ENCODE peak calls at places on chromosomes 5 and 9, in eight cellular contexts. One of them, this sample, is unnamed.

GRCh38 chr5:83405662-83406061 is 65.9 kb upstream of the VCAN start:
- DNase-seq in GM12878: no peak
- DNase-seq in tibial nerve: no peak
- DNase-seq in A549: no peak
- DNase-seq in SK-N-SH: no peak
- DNase-seq in stomach: no peak
- DNase-seq in K562: no peak
- DNase-seq in transverse colon: no peak
- DNase-seq in this sample: no peak

GRCh38 chr5:67347821-67348220 is 151.2 kb upstream of the CD180 start:
- DNase-seq in GM12878: no peak
- DNase-seq in tibial nerve: no peak
- DNase-seq in A549: no peak
- DNase-seq in SK-N-SH: no peak
- DNase-seq in stomach: no peak
- DNase-seq in K562: no peak
- DNase-seq in transverse colon: no peak
- DNase-seq in this sample: no peak

GRCh38 chr9:84447305-84447704 is 106.7 kb upstream of the SLC28A3 start:
- DNase-seq in GM12878: no peak
- DNase-seq in tibial nerve: no peak
- DNase-seq in A549: no peak
- DNase-seq in SK-N-SH: no peak
- DNase-seq in stomach: no peak
- DNase-seq in K562: no peak
- DNase-seq in transverse colon: no peak
- DNase-seq in this sample: no peak

GRCh38 chr9:105976257-105976656 is 281.9 kb downstream of the TMEM38B start:
- DNase-seq in GM12878: no peak
- DNase-seq in tibial nerve: no peak
- DNase-seq in A549: no peak
- DNase-seq in SK-N-SH: no peak
- DNase-seq in stomach: no peak
- DNase-seq in K562: no peak
- DNase-seq in transverse colon: no peak
- DNase-seq in this sample: no peak

GRCh38 chr5:141155540-141156374 is 5.9 kb downstream of the PCDHB6 start:
- DNase-seq in GM12878: no peak
- DNase-seq in tibial nerve: no peak
- DNase-seq in A549: peak; percentile 23
- DNase-seq in SK-N-SH: no peak
- DNase-seq in stomach: no peak
- DNase-seq in K562: no peak
- DNase-seq in transverse colon: no peak
- DNase-seq in this sample: no peak

GRCh38 chr9:97038551-97038908 is 412 bp downstream of the CTSV start:
- DNase-seq in GM12878: no peak
- DNase-seq in tibial nerve: no peak
- DNase-seq in A549: no peak
- DNase-seq in SK-N-SH: no peak
- DNase-seq in stomach: no peak
- DNase-seq in K562: no peak
- DNase-seq in transverse colon: no peak
- DNase-seq in this sample: no peak

GRCh38 chr5:114360816-114361723 is 800 bp upstream of the KCNN2 start:
- DNase-seq in GM12878: no peak
- DNase-seq in tibial nerve: no peak
- DNase-seq in A549: peak; percentile 7
- DNase-seq in SK-N-SH: peak; percentile 60
- DNase-seq in stomach: no peak
- DNase-seq in K562: no peak
- DNase-seq in transverse colon: no peak
- DNase-seq in this sample: peak; percentile 42

GRCh38 chr9:133727277-133727875 is 10.8 kb downstream of the SARDH start:
- DNase-seq in GM12878: no peak
- DNase-seq in tibial nerve: no peak
- DNase-seq in A549: no peak
- DNase-seq in SK-N-SH: peak; percentile 46
- DNase-seq in stomach: no peak
- DNase-seq in K562: no peak
- DNase-seq in transverse colon: no peak
- DNase-seq in this sample: peak; percentile 12

GRCh38 chr9:121281614-121282291 is 13.8 kb downstream of the GSN start:
- DNase-seq in GM12878: no peak
- DNase-seq in tibial nerve: no peak
- DNase-seq in A549: peak; percentile 71
- DNase-seq in SK-N-SH: no peak
- DNase-seq in stomach: peak; percentile 93
- DNase-seq in K562: peak; percentile 81
- DNase-seq in transverse colon: peak; percentile 94
- DNase-seq in this sample: peak; percentile 86

GRCh38 chr5:14341571-14342225 is 198.6 kb downstream of the TRIO start:
- DNase-seq in GM12878: no peak
- DNase-seq in tibial nerve: no peak
- DNase-seq in A549: no peak
- DNase-seq in SK-N-SH: no peak
- DNase-seq in stomach: no peak
- DNase-seq in K562: no peak
- DNase-seq in transverse colon: no peak
- DNase-seq in this sample: no peak
- H3K4me3 ChIP-seq in GM12878: no peak overlapping the region
- H3K4me3 ChIP-seq in tibial nerve: no peak overlapping the region
- H3K4me3 ChIP-seq in A549: no peak overlapping the region
- H3K4me3 ChIP-seq in SK-N-SH: no peak overlapping the region
- H3K4me3 ChIP-seq in stomach: no peak overlapping the region
- H3K4me3 ChIP-seq in K562: no peak overlapping the region
- H3K4me3 ChIP-seq in transverse colon: no peak overlapping the region
- H3K4me3 ChIP-seq in this sample: no peak overlapping the region

GRCh38 chr9:129069825-129070473 is 11.0 kb upstream of the DOLPP1 start:
- DNase-seq in GM12878: no peak
- DNase-seq in tibial nerve: no peak
- DNase-seq in A549: no peak
- DNase-seq in SK-N-SH: no peak
- DNase-seq in stomach: no peak
- DNase-seq in K562: no peak
- DNase-seq in transverse colon: no peak
- DNase-seq in this sample: no peak

GRCh38 chr9:129068110-129068509 is 12.8 kb upstream of the DOLPP1 start:
- DNase-seq in GM12878: no peak
- DNase-seq in tibial nerve: no peak
- DNase-seq in A549: no peak
- DNase-seq in SK-N-SH: no peak
- DNase-seq in stomach: no peak
- DNase-seq in K562: no peak
- DNase-seq in transverse colon: no peak
- DNase-seq in this sample: no peak

GRCh38 chr9:129071526-129072131 is 9.3 kb upstream of the DOLPP1 start:
- DNase-seq in GM12878: no peak
- DNase-seq in tibial nerve: no peak
- DNase-seq in A549: no peak
- DNase-seq in SK-N-SH: no peak
- DNase-seq in stomach: peak; percentile 36
- DNase-seq in K562: no peak
- DNase-seq in transverse colon: peak; percentile 39
- DNase-seq in this sample: no peak

GRCh38 chr9:129070670-129071525 is 10.0 kb upstream of the DOLPP1 start:
- DNase-seq in GM12878: no peak
- DNase-seq in tibial nerve: no peak
- DNase-seq in A549: no peak
- DNase-seq in SK-N-SH: no peak
- DNase-seq in stomach: no peak
- DNase-seq in K562: peak; percentile 39
- DNase-seq in transverse colon: no peak
- DNase-seq in this sample: no peak

GRCh38 chr9:129069128-129069824 is 11.6 kb upstream of the DOLPP1 start:
- DNase-seq in GM12878: no peak
- DNase-seq in tibial nerve: peak; percentile 18
- DNase-seq in A549: no peak
- DNase-seq in SK-N-SH: peak; percentile 72
- DNase-seq in stomach: peak; percentile 92
- DNase-seq in K562: peak; percentile 83
- DNase-seq in transverse colon: peak; percentile 71
- DNase-seq in this sample: no peak
- TF ChIP-seq EP300 in GM12878: no peak
- TF ChIP-seq EP300 in tibial nerve: no peak
- TF ChIP-seq EP300 in A549: no peak
- TF ChIP-seq EP300 in SK-N-SH: no peak
- TF ChIP-seq EP300 in stomach: no peak
- TF ChIP-seq EP300 in K562: peak; percentile 97
- TF ChIP-seq EP300 in transverse colon: no peak
- TF ChIP-seq EP300 in this sample: no peak

GRCh38 chr5:150014456-150014855 is 13.9 kb downstream of the HMGXB3 start:
- DNase-seq in GM12878: no peak
- DNase-seq in tibial nerve: no peak
- DNase-seq in A549: no peak
- DNase-seq in SK-N-SH: no peak
- DNase-seq in stomach: no peak
- DNase-seq in K562: no peak
- DNase-seq in transverse colon: no peak
- DNase-seq in this sample: no peak

GRCh38 chr5:150013931-150014330 is 13.4 kb downstream of the HMGXB3 start:
- DNase-seq in GM12878: no peak
- DNase-seq in tibial nerve: no peak
- DNase-seq in A549: no peak
- DNase-seq in SK-N-SH: no peak
- DNase-seq in stomach: no peak
- DNase-seq in K562: no peak
- DNase-seq in transverse colon: peak; percentile 31
- DNase-seq in this sample: no peak

GRCh38 chr5:150017606-150018005 is 17.1 kb downstream of the HMGXB3 start:
- DNase-seq in GM12878: no peak
- DNase-seq in tibial nerve: no peak
- DNase-seq in A549: no peak
- DNase-seq in SK-N-SH: no peak
- DNase-seq in stomach: no peak
- DNase-seq in K562: no peak
- DNase-seq in transverse colon: no peak
- DNase-seq in this sample: no peak

GRCh38 chr5:150016537-150016936 is 16.0 kb downstream of the HMGXB3 start:
- DNase-seq in GM12878: no peak
- DNase-seq in tibial nerve: no peak
- DNase-seq in A549: no peak
- DNase-seq in SK-N-SH: no peak
- DNase-seq in stomach: no peak
- DNase-seq in K562: no peak
- DNase-seq in transverse colon: no peak
- DNase-seq in this sample: no peak

DNA sequence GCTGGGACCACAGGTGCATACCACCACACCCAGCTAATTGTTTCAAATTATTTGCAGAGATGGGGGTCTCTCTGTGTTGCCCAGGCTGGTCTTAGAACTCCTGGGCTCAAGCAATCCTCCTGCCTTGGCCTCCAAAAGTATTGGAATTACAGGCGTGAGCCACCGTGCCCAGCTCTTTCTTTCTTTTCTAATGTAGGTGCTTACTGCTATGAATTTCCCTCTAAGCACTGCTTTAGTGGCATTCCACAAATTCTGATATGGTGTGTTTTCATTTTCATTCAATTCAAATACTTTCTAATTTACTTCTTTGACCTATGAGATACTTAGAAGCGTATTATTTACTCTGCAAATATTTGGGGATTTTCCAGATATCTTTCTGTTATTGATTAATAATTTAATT is 14.9 kb downstream of the HMGXB3 start:
- DNase-seq in GM12878: no peak
- DNase-seq in tibial nerve: no peak
- DNase-seq in A549: no peak
- DNase-seq in SK-N-SH: no peak
- DNase-seq in stomach: no peak
- DNase-seq in K562: no peak
- DNase-seq in transverse colon: no peak
- DNase-seq in this sample: no peak
- H3K4me3 ChIP-seq in GM12878: no peak overlapping the region
- H3K4me3 ChIP-seq in tibial nerve: no peak overlapping the region
- H3K4me3 ChIP-seq in A549: no peak overlapping the region
- H3K4me3 ChIP-seq in SK-N-SH: no peak overlapping the region
- H3K4me3 ChIP-seq in stomach: no peak overlapping the region
- H3K4me3 ChIP-seq in K562: no peak overlapping the region
- H3K4me3 ChIP-seq in transverse colon: no peak overlapping the region
- H3K4me3 ChIP-seq in this sample: no peak overlapping the region

DNA sequence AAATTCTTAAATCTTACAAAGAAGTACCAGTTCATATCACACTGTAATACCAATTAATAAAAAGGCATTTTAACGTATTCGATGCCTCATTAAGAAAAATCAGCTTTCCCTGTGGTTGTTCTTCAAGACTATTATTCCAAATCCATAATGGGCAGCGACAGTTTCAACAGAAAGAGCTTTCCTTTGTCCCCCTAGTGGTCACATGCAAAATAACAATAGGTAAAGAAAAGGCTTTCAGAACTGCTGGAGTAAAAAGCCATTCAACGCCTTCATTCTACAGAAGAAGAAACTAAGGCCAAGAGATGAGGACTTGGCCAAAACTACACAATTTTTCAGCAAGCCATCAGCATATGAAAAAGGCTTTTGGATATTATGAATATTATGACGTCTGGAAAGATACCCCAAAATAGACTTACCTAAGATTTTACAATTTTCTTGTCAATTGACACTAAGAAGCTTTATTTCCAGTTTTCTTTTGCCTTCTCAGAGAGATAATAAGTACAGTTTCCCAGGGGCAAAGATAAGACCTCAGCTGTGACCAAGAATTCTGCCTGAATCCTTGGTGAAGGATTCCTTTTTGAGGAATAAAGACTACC is 6.7 kb upstream of the CDH6 start:
- DNase-seq in GM12878: no peak
- DNase-seq in tibial nerve: no peak
- DNase-seq in A549: peak; percentile 25
- DNase-seq in SK-N-SH: peak; percentile 37
- DNase-seq in stomach: no peak
- DNase-seq in K562: peak; percentile 44
- DNase-seq in transverse colon: no peak
- DNase-seq in this sample: no peak
- TF ChIP-seq EP300 in GM12878: no peak
- TF ChIP-seq EP300 in tibial nerve: no peak
- TF ChIP-seq EP300 in A549: no peak
- TF ChIP-seq EP300 in SK-N-SH: no peak
- TF ChIP-seq EP300 in stomach: no peak
- TF ChIP-seq EP300 in K562: no peak
- TF ChIP-seq EP300 in transverse colon: no peak
- TF ChIP-seq EP300 in this sample: no peak

GRCh38 chr5:170147051-170147785 is 41.5 kb downstream of the FOXI1 start:
- DNase-seq in GM12878: no peak
- DNase-seq in tibial nerve: no peak
- DNase-seq in A549: no peak
- DNase-seq in SK-N-SH: no peak
- DNase-seq in stomach: no peak
- DNase-seq in K562: no peak
- DNase-seq in transverse colon: no peak
- DNase-seq in this sample: no peak
- H3K4me3 ChIP-seq in GM12878: no peak overlapping the region
- H3K4me3 ChIP-seq in tibial nerve: no peak overlapping the region
- H3K4me3 ChIP-seq in A549: no peak overlapping the region
- H3K4me3 ChIP-seq in SK-N-SH: no peak overlapping the region
- H3K4me3 ChIP-seq in stomach: no peak overlapping the region
- H3K4me3 ChIP-seq in K562: no peak overlapping the region
- H3K4me3 ChIP-seq in transverse colon: no peak overlapping the region
- H3K4me3 ChIP-seq in this sample: no peak overlapping the region

GRCh38 chr5:7597058-7597457 is 201.1 kb downstream of the ADCY2 start:
- DNase-seq in GM12878: no peak
- DNase-seq in tibial nerve: no peak
- DNase-seq in A549: no peak
- DNase-seq in SK-N-SH: no peak
- DNase-seq in stomach: peak; percentile 70
- DNase-seq in K562: no peak
- DNase-seq in transverse colon: no peak
- DNase-seq in this sample: no peak
- TF ChIP-seq EP300 in GM12878: no peak
- TF ChIP-seq EP300 in tibial nerve: no peak
- TF ChIP-seq EP300 in A549: no peak
- TF ChIP-seq EP300 in SK-N-SH: no peak
- TF ChIP-seq EP300 in stomach: no peak
- TF ChIP-seq EP300 in K562: no peak
- TF ChIP-seq EP300 in transverse colon: no peak
- TF ChIP-seq EP300 in this sample: no peak

This sample was measured in ovary.